ENCODE peak calls at places on chromosomes 5 and 9, in seven cellular contexts. Q is mesenchymal stem cell, W is GM23338, V is AG04450, U is lower leg skin, O is fibroblast of the aortic adventitia, T is IMR-90. N is an unnamed sample.

GRCh38 chr9:94870793-94871558 is 144.5 kb downstream of the AOPEP start:
- DNase-seq in Q (peak), W (no peak), V (no peak), U (no peak), O (peak), T (no peak), N (peak)

GRCh38 chr9:114087721-114088120 is 9.6 kb upstream of the AMBP start:
- DNase-seq in Q (no peak), W (no peak), V (no peak), U (peak), O (no peak), T (no peak), N (no peak)

GRCh38 chr5:151223447-151224264 is at the start of gene CCDC69:
- DNase-seq in Q (peak), W (peak), V (no peak), U (peak), O (peak), T (peak), N (peak)

GRCh38 chr5:107340631-107341030 is 330.1 kb downstream of the EFNA5 start:
- DNase-seq in Q (no peak), W (no peak), V (no peak), U (no peak), O (no peak), T (no peak), N (no peak)

GRCh38 chr9:545480-545879 is 296.0 kb upstream of the DMRT1 start:
- DNase-seq in Q (no peak), W (no peak), V (no peak), U (no peak), O (peak), T (no peak), N (no peak)

GRCh38 chr5:159878988-159879471 is 37.3 kb upstream of the ADRA1B start:
- DNase-seq in Q (peak), W (peak), V (peak), U (peak), O (peak), T (peak), N (peak)

GRCh38 chr9:126376311-126376902 is 49.8 kb downstream of the MVB12B start:
- DNase-seq in Q (no peak), W (no peak), V (no peak), U (no peak), O (no peak), T (no peak), N (no peak)

GRCh38 chr5:154783774-154784460 is 28.7 kb downstream of the LARP1 start:
- DNase-seq in Q (no peak), W (no peak), V (no peak), U (no peak), O (peak), T (peak), N (peak)

GRCh38 chr9:99866398-99866797 is 40.1 kb upstream of the STX17 start:
- DNase-seq in Q (no peak), W (no peak), V (no peak), U (no peak), O (no peak), T (no peak), N (no peak)

GRCh38 chr9:124881138-124881743 is 19.3 kb downstream of the ARPC5L start:
- DNase-seq in Q (no peak), W (no peak), V (no peak), U (no peak), O (no peak), T (no peak), N (no peak)

GRCh38 chr5:180803181-180804128 is 849 bp upstream of the MGAT1 start:
- DNase-seq in Q (peak), W (peak), V (no peak), U (peak), O (peak), T (no peak), N (no peak)

GRCh38 chr5:59592101-59592500 is 301.4 kb downstream of the PDE4D start:
- DNase-seq in Q (no peak), W (no peak), V (peak), U (no peak), O (peak), T (peak), N (peak)

GRCh38 chr9:82467478-82467877 is 478.9 kb downstream of the SPATA31D1 start:
- DNase-seq in Q (no peak), W (no peak), V (no peak), U (no peak), O (peak), T (no peak), N (no peak)

GRCh38 chr5:1218351-1219080 is 6.7 kb upstream of the SLC6A18 start:
- DNase-seq in Q (no peak), W (no peak), V (no peak), U (no peak), O (no peak), T (no peak), N (no peak)

GRCh38 chr5:52767217-52767743 is 20.4 kb upstream of the ITGA1 start:
- DNase-seq in Q (no peak), W (no peak), V (no peak), U (no peak), O (no peak), T (no peak), N (no peak)

GRCh38 chr5:52181403-52181802 is 606.3 kb upstream of the ITGA1 start:
- DNase-seq in Q (no peak), W (no peak), V (no peak), U (no peak), O (no peak), T (no peak), N (no peak)

GRCh38 chr9:72362118-72362531 is 2.9 kb downstream of the ZFAND5 start:
- DNase-seq in Q (peak), W (no peak), V (no peak), U (no peak), O (peak), T (peak), N (no peak)

GRCh38 chr9:81312346-81312745 is 377.0 kb downstream of the TLE1 start:
- DNase-seq in Q (no peak), W (no peak), V (no peak), U (no peak), O (peak), T (no peak), N (no peak)

GRCh38 chr9:114287001-114287762 is 35.7 kb upstream of the ORM1 start:
- DNase-seq in Q (no peak), W (no peak), V (no peak), U (peak), O (no peak), T (no peak), N (no peak)

GRCh38 chr9:100111235-100111634 is 12.2 kb downstream of the INVS start:
- DNase-seq in Q (peak), W (no peak), V (peak), U (peak), O (peak), T (peak), N (peak)

GRCh38 chr5:159855476-159856157 is 60.7 kb upstream of the ADRA1B start:
- DNase-seq in Q (no peak), W (no peak), V (no peak), U (no peak), O (peak), T (peak), N (no peak)

GRCh38 chr5:151081426-151082273 is 816 bp upstream of the TNIP1 start:
- DNase-seq in Q (peak), W (no peak), V (no peak), U (no peak), O (no peak), T (peak), N (peak)

GRCh38 chr5:132224721-132225120 is 2.9 kb downstream of the P4HA2 start:
- DNase-seq in Q (peak), W (no peak), V (no peak), U (peak), O (no peak), T (peak), N (no peak)

GRCh38 chr9:94081864-94082468 is 2.3 kb upstream of the PTPDC1 start:
- DNase-seq in Q (no peak), W (peak), V (no peak), U (no peak), O (no peak), T (no peak), N (no peak)

GRCh38 chr5:158430166-158430828 is 571.4 kb upstream of the CLINT1 start:
- DNase-seq in Q (no peak), W (no peak), V (no peak), U (no peak), O (peak), T (no peak), N (no peak)

GRCh38 chr9:138038244-138038671 is 160.7 kb downstream of the CACNA1B start:
- DNase-seq in Q (peak), W (no peak), V (no peak), U (peak), O (no peak), T (no peak), N (no peak)

GRCh38 chr5:609506-609905 is 2.6 kb upstream of the CEP72 start:
- DNase-seq in Q (no peak), W (no peak), V (no peak), U (peak), O (no peak), T (no peak), N (no peak)

GRCh38 chr5:175731756-175732465 is 74.0 kb downstream of the HRH2 start:
- DNase-seq in Q (no peak), W (no peak), V (no peak), U (no peak), O (no peak), T (no peak), N (no peak)

GRCh38 chr5:31161772-31162171 is 31.7 kb upstream of the CDH6 start:
- DNase-seq in Q (no peak), W (peak), V (no peak), U (no peak), O (peak), T (no peak), N (peak)

GRCh38 chr9:30178586-30178985 is 2205.9 kb upstream of the ACO1 start:
- DNase-seq in Q (no peak), W (peak), V (no peak), U (no peak), O (no peak), T (no peak), N (no peak)

GRCh38 chr9:87119328-87119881 is 172.1 kb upstream of the GAS1 start:
- DNase-seq in Q (peak), W (no peak), V (peak), U (no peak), O (peak), T (peak), N (peak)

GRCh38 chr5:151770383-151771258 is 1.1 kb upstream of the G3BP1 start:
- DNase-seq in Q (peak), W (peak), V (no peak), U (peak), O (peak), T (peak), N (peak)

GRCh38 chr9:34396276-34397214 is 19.8 kb upstream of the MYORG start:
- DNase-seq in Q (no peak), W (no peak), V (no peak), U (no peak), O (no peak), T (no peak), N (no peak)

GRCh38 chr5:167348286-167348926 is 943.0 kb upstream of the WWC1 start:
- DNase-seq in Q (no peak), W (no peak), V (no peak), U (no peak), O (no peak), T (no peak), N (no peak)

GRCh38 chr9:28841795-28842194 is 1268.5 kb upstream of the C9orf72 start:
- DNase-seq in Q (no peak), W (no peak), V (no peak), U (no peak), O (no peak), T (no peak), N (no peak)

GRCh38 chr5:115179959-115180709 is 10.4 kb upstream of the TRIM36 start:
- DNase-seq in Q (peak), W (peak), V (no peak), U (no peak), O (no peak), T (peak), N (peak)

GRCh38 chr5:76684012-76684731 is 31.8 kb upstream of the F2R start:
- DNase-seq in Q (no peak), W (no peak), V (no peak), U (no peak), O (no peak), T (no peak), N (no peak)
- H3K4me3 ChIP-seq in Q (no peak), W (no peak), V (no peak), U (no peak), O (no peak), T (no peak), N (no peak)

GRCh38 chr5:103340717-103341397 is 82.3 kb downstream of the MACIR start:
- DNase-seq in Q (peak), W (no peak), V (no peak), U (no peak), O (peak), T (peak), N (peak)
- H3K4me3 ChIP-seq in Q (no peak), W (no peak), V (no peak), U (no peak), O (no peak), T (no peak), N (no peak)

GRCh38 chr5:63962345-63962744 is at the start of gene HTR1A:
- DNase-seq in Q (no peak), W (peak), V (no peak), U (no peak), O (no peak), T (no peak), N (no peak)
- H3K4me3 ChIP-seq in Q (no peak), W (peak), V (no peak), U (no peak), O (no peak), T (no peak), N (no peak)

GRCh38 chr5:135396459-135397055 is 2.5 kb downstream of the MACROH2A1 start:
- DNase-seq in Q (no peak), W (no peak), V (no peak), U (peak), O (no peak), T (no peak), N (no peak)
- H3K4me3 ChIP-seq in Q (no peak), W (no peak), V (no peak), U (no peak), O (no peak), T (no peak), N (no peak)

GRCh38 chr5:6634788-6635430 is 1.7 kb downstream of the SRD5A1 start:
- DNase-seq in Q (peak), W (no peak), V (no peak), U (no peak), O (no peak), T (peak), N (no peak)
- H3K4me3 ChIP-seq in Q (no peak), W (peak), V (peak), U (no peak), O (peak), T (peak), N (no peak)

DNA sequence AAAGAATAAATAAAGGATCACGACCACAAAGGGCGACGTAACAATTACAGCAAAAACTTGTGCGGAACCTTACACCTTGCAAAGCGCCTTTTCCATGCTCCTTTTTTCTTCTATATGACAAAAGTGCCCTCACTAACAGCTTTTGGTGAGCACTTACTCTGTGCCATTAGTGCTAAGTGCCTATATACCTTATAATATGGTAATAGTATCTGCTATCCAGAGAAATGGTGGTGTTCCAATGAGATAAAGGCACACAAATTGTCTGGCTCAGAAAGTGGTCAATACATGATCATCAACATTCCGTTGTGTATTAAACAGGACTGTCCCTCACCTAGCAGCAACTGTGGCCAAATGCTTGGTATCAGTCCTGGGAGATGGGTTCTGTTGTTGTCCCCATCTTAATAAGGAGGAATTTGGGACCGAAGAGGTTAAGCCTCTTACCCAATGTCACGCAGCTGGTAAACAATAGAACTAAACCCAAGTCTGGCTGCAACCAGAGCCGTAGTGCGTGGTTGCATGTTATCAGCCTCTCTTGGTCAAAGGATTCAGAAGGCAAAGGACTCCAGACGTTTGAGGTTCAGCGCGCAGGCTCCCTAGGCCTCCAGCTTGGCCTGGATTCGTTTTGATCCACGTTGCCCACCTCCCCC is 559 bp upstream of the TOR2A start:
- DNase-seq in Q (peak), W (no peak), V (no peak), U (no peak), O (peak), T (no peak), N (no peak)
- H3K4me3 ChIP-seq in Q (no peak), W (peak), V (no peak), U (no peak), O (peak), T (no peak), N (no peak)